ENCODE peak calls at places on chromosomes 6 and 20, in four cellular contexts. T is GM20000, Y is tibial artery, G is stomach. L is an unnamed sample.
A peak's percentile ranks its signal among the peaks of the same experiment; 100 is the strongest.

GRCh38 chr6:41170547-41171160 is 7.7 kb upstream of the TREM2 start:
- DNase-seq in G (no peak), Y (no peak), T (no peak), L (no peak)

GRCh38 chr6:116672306-116672705 is 3.7 kb upstream of the ZUP1 start:
- DNase-seq in G (no peak), T (no peak), Y (no peak), L (no peak)

GRCh38 chr6:93779086-93779858 is 359.9 kb upstream of the EPHA7 start:
- DNase-seq in Y (no peak), T (no peak), G (no peak), L (no peak)

GRCh38 chr20:48336647-48337046 is 491.2 kb downstream of the PREX1 start:
- DNase-seq in Y (no peak), G (no peak), T (no peak), L (no peak)

GRCh38 chr6:56385981-56386593 is 138.7 kb upstream of the COL21A1 start:
- DNase-seq in Y (no peak), T (no peak), G (no peak), L (no peak)

GRCh38 chr20:58645277-58645968 is 5.7 kb upstream of the STX16 start:
- DNase-seq in Y (peak; percentile 13), T (no peak), G (no peak), L (peak; percentile 96)

GRCh38 chr6:106097368-106098231 is 11.5 kb downstream of the PRDM1 start:
- DNase-seq in G (no peak), Y (no peak), T (peak; percentile 61), L (peak; percentile 28)

GRCh38 chr6:163427498-163428254 is 13.2 kb downstream of the QKI start:
- DNase-seq in G (no peak), T (no peak), Y (no peak), L (peak; percentile 81)

GRCh38 chr20:21516180-21516567 is 2.3 kb upstream of the NKX2-2 start:
- DNase-seq in G (no peak), T (no peak), Y (no peak), L (no peak)

DNA sequence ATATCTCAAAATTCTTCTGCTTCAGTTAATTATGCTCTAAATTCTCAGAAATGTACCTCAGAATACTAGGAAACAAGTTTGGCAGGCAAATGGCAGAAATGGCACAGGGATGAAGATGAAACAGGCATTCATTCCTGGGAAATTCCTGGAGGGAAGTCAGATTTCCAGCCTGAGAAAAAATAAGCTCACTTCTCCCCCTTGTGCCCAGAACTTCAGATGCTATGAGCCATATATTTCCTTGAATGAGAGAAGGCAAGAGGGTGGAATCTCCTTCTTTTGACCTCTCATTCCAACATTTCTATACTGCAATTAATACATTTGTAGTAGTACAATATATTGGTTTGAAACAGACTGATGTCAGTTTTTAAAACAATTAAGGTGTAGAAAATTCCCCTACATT is 22.8 kb downstream of the RGS17 start:
- DNase-seq in T (no peak), Y (no peak), G (no peak), L (peak; percentile 57)
- TF ChIP-seq CTCF in T (no peak), Y (peak; percentile 15), G (peak; percentile 25), L (peak; percentile 30)

DNA sequence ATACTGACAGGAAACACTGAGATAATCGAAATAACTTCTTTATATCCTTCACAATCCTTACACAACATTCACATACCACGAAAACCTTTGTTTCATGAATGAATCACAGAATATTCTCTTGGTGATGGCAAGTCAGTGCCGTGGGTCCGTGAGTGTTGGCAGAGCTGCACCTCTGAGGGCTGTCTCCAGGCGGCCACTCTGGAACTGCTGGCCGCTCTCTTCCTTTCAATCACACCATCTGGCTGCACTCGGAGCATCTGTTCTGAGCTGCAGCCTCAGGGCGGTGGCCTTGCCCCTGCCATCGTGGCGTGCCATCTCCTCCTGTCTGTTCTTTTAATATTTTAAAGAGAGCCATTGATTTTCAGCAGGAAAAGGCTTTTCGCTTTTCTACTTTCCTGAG is 129.4 kb upstream of the AFDN start:
- DNase-seq in T (no peak), G (no peak), Y (no peak), L (no peak)
- TF ChIP-seq CTCF in T (no peak), G (no peak), Y (no peak), L (no peak)

GRCh38 chr6:108453601-108454157 is 107.0 kb upstream of the FOXO3 start:
- DNase-seq in G (no peak), T (no peak), Y (no peak), L (no peak)
- TF ChIP-seq CTCF in G (no peak), T (no peak), Y (no peak), L (no peak)

GRCh38 chr6:120407696-120408095 is 926.6 kb downstream of the TBC1D32 start:
- DNase-seq in T (no peak), G (no peak), Y (no peak), L (no peak)

GRCh38 chr6:120410586-120410985 is 923.7 kb downstream of the TBC1D32 start:
- DNase-seq in T (no peak), Y (no peak), G (no peak), L (no peak)

GRCh38 chr6:120411394-120411793 is 922.9 kb downstream of the TBC1D32 start:
- DNase-seq in G (no peak), T (no peak), Y (no peak), L (no peak)

GRCh38 chr6:120405947-120406346 is 928.3 kb downstream of the TBC1D32 start:
- DNase-seq in G (no peak), T (no peak), Y (no peak), L (peak; percentile 24)
- TF ChIP-seq CTCF in G (no peak), T (no peak), Y (no peak), L (peak; percentile 24)

GRCh38 chr6:2938632-2939083 is 32.7 kb downstream of the SERPINB6 start:
- DNase-seq in T (no peak), Y (no peak), G (peak; percentile 14), L (peak; percentile 34)
- TF ChIP-seq CTCF in T (no peak), Y (no peak), G (no peak), L (no peak)

GRCh38 chr6:139295906-139296305 is 4.1 kb upstream of the TXLNB start:
- DNase-seq in Y (no peak), T (no peak), G (no peak), L (no peak)

GRCh38 chr6:139290787-139291294 is 957 bp downstream of the TXLNB start:
- DNase-seq in T (peak; percentile 70), G (no peak), Y (peak; percentile 29), L (peak; percentile 25)

GRCh38 chr6:139288496-139289040 is 3.2 kb downstream of the TXLNB start:
- DNase-seq in T (no peak), G (no peak), Y (no peak), L (no peak)

GRCh38 chr6:139289233-139289632 is 2.6 kb downstream of the TXLNB start:
- DNase-seq in Y (no peak), G (no peak), T (no peak), L (no peak)

DNA sequence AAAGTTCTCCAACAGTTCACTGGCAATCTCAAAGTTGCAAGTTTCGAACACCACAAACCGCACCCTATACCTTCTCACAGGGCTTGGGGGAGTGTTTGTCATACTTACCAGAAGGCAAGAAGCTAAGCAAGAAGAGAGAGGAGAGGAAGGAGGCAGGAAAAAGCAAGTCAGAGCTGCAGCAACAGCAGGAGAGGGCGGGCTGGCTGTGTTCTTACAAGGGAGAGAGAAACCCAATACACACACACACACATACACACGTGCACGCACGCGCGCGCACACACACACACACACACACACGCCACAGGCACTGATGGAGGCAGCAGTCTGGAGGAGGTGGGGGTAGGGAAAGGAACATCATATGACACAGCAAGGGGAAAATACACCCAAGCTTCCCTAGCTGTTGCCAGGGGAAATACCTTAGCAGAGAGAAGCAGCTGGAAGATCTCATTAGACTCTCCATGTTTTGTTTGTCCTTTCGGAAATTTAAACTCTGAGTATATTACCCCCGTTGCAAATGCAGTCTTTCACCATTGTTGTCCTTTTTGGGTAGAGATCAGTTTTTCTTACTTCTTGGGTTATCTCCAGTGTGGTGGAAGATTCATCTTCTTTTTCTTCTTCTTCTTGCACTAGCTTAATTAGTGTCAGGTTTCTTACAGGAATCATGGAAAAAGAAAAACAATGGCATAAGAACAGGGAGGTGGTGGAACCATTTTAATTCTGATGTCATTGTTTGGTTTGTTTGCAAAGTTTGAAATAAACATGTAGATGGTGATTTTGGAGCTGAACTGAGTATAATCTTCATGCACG is at the start of gene TXLNB:
- DNase-seq in Y (peak; percentile 83), G (peak; percentile 59), T (peak; percentile 39), L (peak; percentile 8)
- TF ChIP-seq CTCF in Y (no peak), G (no peak), T (no peak), L (no peak)

GRCh38 chr6:33384581-33385020 is 7.0 kb upstream of the KIFC1 start:
- DNase-seq in G (no peak), Y (no peak), T (no peak), L (peak; percentile 78)
- TF ChIP-seq CTCF in G (no peak), Y (peak; percentile 30), T (no peak), L (peak; percentile 37)

DNA sequence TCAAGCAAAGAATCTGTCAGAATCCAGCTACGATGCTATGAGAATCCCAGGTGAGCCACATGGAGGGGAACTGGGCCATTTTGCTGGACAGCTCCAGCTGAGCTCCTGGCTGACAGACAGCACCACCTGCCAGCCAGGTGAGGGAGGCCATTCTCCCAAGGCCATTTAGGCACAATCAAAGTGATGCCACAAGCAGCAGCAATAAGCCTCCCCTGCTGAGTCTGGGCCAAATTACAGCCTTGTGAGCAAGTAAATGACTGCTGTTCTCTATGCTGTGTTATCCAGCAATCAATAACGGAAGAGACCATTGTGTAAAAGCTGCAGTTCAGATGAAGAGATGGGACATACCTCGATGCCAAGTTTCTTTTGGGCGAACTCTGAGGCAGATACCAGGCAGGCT is 14.1 kb upstream of the SCGN start:
- DNase-seq in G (no peak), T (no peak), Y (no peak), L (peak; percentile 21)
- TF ChIP-seq CTCF in G (no peak), T (no peak), Y (no peak), L (no peak)

GRCh38 chr20:38337561-38338140 is 8.6 kb upstream of the LBP start:
- DNase-seq in Y (no peak), G (no peak), T (no peak), L (peak; percentile 27)
- TF ChIP-seq CTCF in Y (peak; percentile 5), G (no peak), T (peak; percentile 9), L (peak; percentile 34)

DNA sequence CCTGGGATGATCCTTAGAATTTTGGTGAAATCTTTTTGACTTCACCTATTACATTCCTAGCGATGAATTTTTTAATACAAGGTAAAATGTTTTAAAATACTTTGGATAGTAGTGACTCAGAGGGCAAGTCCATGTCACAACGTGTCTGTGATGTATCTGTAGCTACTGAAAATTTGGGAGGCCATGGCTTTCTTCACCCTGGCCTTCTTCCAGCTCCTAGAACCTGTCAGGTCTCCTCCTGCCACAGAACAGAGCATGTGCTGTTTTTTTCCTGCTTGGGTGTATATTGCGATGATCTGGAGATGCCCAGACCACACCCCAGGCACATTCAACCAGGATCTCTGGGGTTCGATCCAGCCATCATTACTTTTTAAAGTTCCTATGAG is 194.4 kb downstream of the BTBD3 start:
- DNase-seq in G (no peak), Y (no peak), T (no peak), L (peak; percentile 69)
- TF ChIP-seq CTCF in G (no peak), Y (no peak), T (no peak), L (no peak)

L was measured in MCF 10A.